ENCODE peak calls at places on chromosome 16, in six cellular contexts. E, W, B, D, R and G are unnamed samples.

GRCh38 chr16:1776672-1776955 is 3.7 kb upstream of the MRPS34 start:
- DNase-seq in E (peak), W (no peak), B (no peak), D (no peak), R (no peak), G (no peak)

GRCh38 chr16:75860654-75861053 is 134.4 kb upstream of the CPHXL start:
- DNase-seq in E (no peak), W (no peak), B (no peak), D (no peak), R (peak), G (no peak)

GRCh38 chr16:81005644-81006471 is 827 bp downstream of the CMC2 start:
- DNase-seq in E (peak), W (no peak), B (peak), D (peak), R (peak), G (no peak)

GRCh38 chr16:9092963-9093477 is 1.6 kb downstream of the HAPSTR1 start:
- DNase-seq in E (peak), W (peak), B (peak), D (no peak), R (peak), G (no peak)

GRCh38 chr16:15971435-15971805 is 22.0 kb downstream of the ABCC1 start:
- DNase-seq in E (no peak), W (no peak), B (no peak), D (no peak), R (no peak), G (no peak)

GRCh38 chr16:19410435-19411153 is 7.1 kb upstream of the TMC5 start:
- DNase-seq in E (peak), W (peak), B (no peak), D (no peak), R (peak), G (no peak)

GRCh38 chr16:49756971-49757743 is 98.8 kb downstream of the ZNF423 start:
- DNase-seq in E (no peak), W (no peak), B (no peak), D (peak), R (peak), G (no peak)

GRCh38 chr16:3488801-3489200 is 6.5 kb downstream of the C16orf90 start:
- DNase-seq in E (no peak), W (no peak), B (no peak), D (no peak), R (no peak), G (no peak)

GRCh38 chr16:87457051-87457611 is 35.7 kb downstream of the ZCCHC14 start:
- DNase-seq in E (no peak), W (no peak), B (no peak), D (peak), R (peak), G (peak)

GRCh38 chr16:79050063-79050462 is 550.5 kb downstream of the MAF start:
- DNase-seq in E (no peak), W (peak), B (no peak), D (no peak), R (no peak), G (no peak)

GRCh38 chr16:46428108-46429061 is 192.8 kb downstream of the SHCBP1 start:
- DNase-seq in E (no peak), W (no peak), B (no peak), D (no peak), R (no peak), G (no peak)

GRCh38 chr16:1691956-1692355 is 13.9 kb downstream of the JPT2 start:
- DNase-seq in E (no peak), W (no peak), B (no peak), D (peak), R (no peak), G (no peak)

GRCh38 chr16:74679983-74680382 is 13.3 kb upstream of the RFWD3 start:
- DNase-seq in E (no peak), W (no peak), B (no peak), D (no peak), R (no peak), G (no peak)

GRCh38 chr16:78297066-78297666 is 197.7 kb downstream of the WWOX start:
- DNase-seq in E (no peak), W (no peak), B (no peak), D (no peak), R (peak), G (no peak)

GRCh38 chr16:50354082-50354481 is 14.7 kb downstream of the BRD7 start:
- DNase-seq in E (no peak), W (no peak), B (no peak), D (no peak), R (no peak), G (no peak)

GRCh38 chr16:23949630-23950290 is 114.0 kb downstream of the PRKCB start:
- DNase-seq in E (peak), W (no peak), B (no peak), D (no peak), R (no peak), G (no peak)

GRCh38 chr16:25126820-25127232 is 15.3 kb downstream of the LCMT1 start:
- DNase-seq in E (peak), W (no peak), B (no peak), D (peak), R (peak), G (no peak)

GRCh38 chr16:3924763-3925162 is 44.2 kb upstream of the CREBBP start:
- DNase-seq in E (no peak), W (no peak), B (no peak), D (no peak), R (no peak), G (no peak)

GRCh38 chr16:4750896-4751295 is 16.1 kb downstream of the ZNF500 start:
- DNase-seq in E (no peak), W (no peak), B (no peak), D (no peak), R (no peak), G (no peak)

GRCh38 chr16:66899945-66900688 is 18.6 kb downstream of the CDH16 start:
- DNase-seq in E (peak), W (no peak), B (peak), D (peak), R (peak), G (peak)

GRCh38 chr16:46974352-46974751 is 878 bp upstream of the DNAJA2 start:
- DNase-seq in E (no peak), W (no peak), B (no peak), D (no peak), R (no peak), G (no peak)

GRCh38 chr16:89949121-89949742 is 677 bp downstream of the DEF8 start:
- DNase-seq in E (no peak), W (no peak), B (no peak), D (no peak), R (no peak), G (no peak)

GRCh38 chr16:12749076-12749475 is 54.6 kb downstream of the CPPED1 start:
- DNase-seq in E (no peak), W (no peak), B (no peak), D (no peak), R (no peak), G (no peak)

GRCh38 chr16:1538804-1539520 is 5.5 kb downstream of the TMEM204 start:
- DNase-seq in E (no peak), W (no peak), B (no peak), D (no peak), R (no peak), G (no peak)

GRCh38 chr16:50908468-50908867 is 166.6 kb downstream of the CYLD start:
- DNase-seq in E (no peak), W (no peak), B (no peak), D (no peak), R (no peak), G (no peak)

GRCh38 chr16:57724541-57724940 is 11.0 kb upstream of the KATNB1 start:
- DNase-seq in E (no peak), W (no peak), B (no peak), D (no peak), R (no peak), G (no peak)

GRCh38 chr16:57722651-57723050 is 12.9 kb upstream of the KATNB1 start:
- DNase-seq in E (no peak), W (no peak), B (no peak), D (no peak), R (no peak), G (no peak)

GRCh38 chr16:57721765-57722499 is 13.6 kb upstream of the KATNB1 start:
- DNase-seq in E (no peak), W (no peak), B (no peak), D (no peak), R (no peak), G (no peak)

GRCh38 chr16:57721356-57721755 is 14.2 kb upstream of the KATNB1 start:
- DNase-seq in E (no peak), W (no peak), B (no peak), D (no peak), R (no peak), G (no peak)

DNA sequence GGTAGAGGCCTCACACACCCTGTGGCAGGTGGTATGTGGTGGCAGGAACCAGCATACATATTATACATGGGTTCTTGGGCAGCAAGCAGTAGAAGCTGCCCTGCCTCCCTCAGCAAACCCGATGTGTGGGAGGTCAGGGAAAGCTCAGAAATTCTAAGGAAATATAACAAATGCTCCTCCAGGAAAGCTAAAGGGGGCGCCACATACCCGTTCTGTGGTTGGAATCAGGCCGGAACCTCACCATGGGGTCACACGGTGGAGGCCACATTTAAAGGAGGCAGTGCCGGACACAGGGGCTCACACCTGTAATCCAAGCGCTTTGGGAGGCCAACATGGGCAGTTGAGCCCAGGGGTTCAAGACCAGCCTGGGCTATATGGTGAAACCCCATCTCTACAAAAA is 12.4 kb upstream of the KATNB1 start:
- DNase-seq in E (no peak), W (no peak), B (no peak), D (peak), R (no peak), G (no peak)
- H3K4me3 ChIP-seq in E (no peak), W (no peak), B (no peak), D (no peak), R (no peak), G (no peak)

DNA sequence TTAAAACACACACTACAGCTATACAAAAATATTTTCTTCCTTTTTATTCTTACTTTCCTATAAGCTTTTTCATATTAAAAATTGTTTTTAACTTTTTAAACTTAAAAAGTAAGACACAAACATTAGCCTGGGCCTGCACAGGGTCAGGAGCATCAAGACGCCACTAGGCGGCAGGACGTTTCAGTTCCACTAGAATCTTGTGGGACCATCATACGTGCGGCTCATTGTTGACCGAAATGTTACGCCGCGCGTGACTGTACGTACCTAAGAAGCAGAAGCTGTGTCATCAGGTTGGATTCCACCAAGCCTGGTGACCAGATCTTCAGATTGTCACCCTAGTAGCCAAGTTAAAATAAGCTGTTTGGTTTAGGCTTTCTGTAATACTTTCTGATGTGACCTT is 47.1 kb downstream of the USP10 start:
- DNase-seq in E (no peak), W (no peak), B (no peak), D (no peak), R (no peak), G (no peak)
- TF ChIP-seq CTCF in E (no peak), W (no peak), B (no peak), D (peak), R (peak), G (peak)

GRCh38 chr16:21116148-21116693 is 34.4 kb downstream of the DNAH3 start:
- DNase-seq in E (no peak), W (no peak), B (no peak), D (peak), R (no peak), G (no peak)
- H3K4me3 ChIP-seq in E (peak), W (no peak), B (no peak), D (no peak), R (no peak), G (no peak)

DNA sequence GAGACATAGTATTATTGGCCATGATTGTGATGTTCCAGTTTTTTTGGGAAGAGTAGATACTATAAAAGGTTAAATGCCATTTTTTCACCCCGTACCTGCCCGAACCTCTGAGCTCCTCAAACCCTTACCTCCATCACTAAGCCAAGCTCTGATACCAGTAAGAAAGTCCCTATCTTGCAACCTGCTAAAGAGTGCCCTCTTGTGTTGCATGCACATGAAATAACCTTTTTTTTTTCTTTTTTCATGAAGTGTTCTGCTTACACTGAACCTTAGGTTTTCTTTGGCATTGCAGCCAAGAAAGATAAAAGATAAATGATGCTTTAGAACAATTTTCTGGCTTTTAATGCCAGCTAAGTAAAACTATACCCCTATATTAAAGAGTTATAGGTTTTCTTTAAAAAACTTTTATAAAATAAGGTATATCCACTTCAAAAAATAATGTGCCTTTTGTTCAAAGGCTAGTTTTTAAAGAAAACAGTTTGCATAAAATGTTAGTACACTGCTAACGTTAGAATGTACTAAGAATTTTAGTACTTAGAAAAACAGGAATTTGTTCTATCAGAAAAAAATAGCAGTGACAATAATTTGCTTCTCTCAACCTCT is 295.3 kb upstream of the PMFBP1 start:
- DNase-seq in E (no peak), W (no peak), B (no peak), D (peak), R (peak), G (no peak)
- TF ChIP-seq CTCF in E (peak), W (peak), B (no peak), D (peak), R (peak), G (peak)

DNA sequence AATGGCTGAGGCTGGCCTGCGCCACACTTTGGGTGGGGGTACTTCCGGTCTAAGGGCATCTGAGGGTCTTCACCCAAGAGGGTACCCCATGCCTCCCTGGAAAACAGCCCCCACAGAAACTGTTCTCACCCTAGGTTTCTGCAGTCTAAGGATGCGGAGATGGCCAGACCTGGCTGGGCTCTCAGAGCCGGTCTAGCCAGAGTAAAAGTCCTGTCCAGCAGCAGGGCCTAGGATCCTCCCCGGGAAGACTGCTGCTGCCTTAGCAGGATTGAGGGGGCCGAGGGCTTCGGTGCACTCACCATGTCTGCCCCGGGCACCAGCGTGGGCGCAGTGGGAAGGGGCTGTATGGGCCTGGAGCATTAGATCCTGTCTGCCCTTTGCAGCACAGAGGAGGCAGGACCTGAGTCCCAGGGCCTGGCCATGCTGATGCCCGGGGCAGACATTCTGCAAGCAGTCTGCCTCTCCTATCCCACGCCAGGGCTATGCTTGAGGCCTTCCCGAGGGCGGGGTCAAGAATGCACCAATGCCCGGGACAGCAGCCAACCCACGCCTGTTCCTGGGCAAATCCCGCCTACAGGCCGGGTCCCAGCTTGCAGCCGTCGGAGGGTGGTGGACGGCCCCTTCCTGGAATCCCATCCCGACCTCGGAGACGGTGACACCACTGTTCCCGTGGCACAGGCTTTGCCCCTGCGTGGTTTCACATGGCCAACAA is 54.7 kb downstream of the CBFA2T3 start:
- DNase-seq in E (peak), W (peak), B (no peak), D (peak), R (no peak), G (no peak)
- H3K4me3 ChIP-seq in E (no peak), W (no peak), B (no peak), D (no peak), R (no peak), G (no peak)

DNA sequence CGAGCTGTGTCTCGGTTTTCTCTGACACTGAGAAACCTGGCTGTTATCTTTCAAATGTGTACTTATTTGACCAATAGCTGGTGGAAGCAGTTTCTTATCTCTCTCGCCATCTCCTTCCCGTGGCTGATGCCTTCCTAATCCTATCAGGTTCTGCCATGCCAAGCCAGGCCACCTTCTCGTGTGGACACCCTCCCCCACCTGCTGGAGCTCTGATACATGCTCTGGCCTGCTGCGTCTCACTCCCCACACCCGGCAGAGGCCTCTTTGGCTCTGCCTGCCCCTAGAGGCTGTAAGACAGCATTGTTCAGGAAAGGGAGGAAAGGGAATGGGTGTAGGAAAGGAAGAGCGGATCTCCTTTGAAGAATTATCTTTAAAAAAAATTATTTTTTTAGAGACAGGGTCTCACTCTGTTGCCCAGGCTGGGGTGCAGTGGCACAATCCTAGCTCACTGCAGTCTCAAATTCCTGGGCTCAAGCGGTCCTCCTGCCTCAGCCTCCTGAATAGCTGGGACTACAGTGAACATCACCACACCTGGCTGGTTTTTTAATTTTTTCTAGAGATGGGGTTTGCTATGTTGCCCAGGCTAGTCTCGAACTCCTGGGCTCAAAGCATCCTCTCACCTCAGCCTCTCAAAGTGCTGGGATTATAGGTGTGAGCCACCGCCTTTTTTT is 7.5 kb upstream of the ARMC5 start:
- DNase-seq in E (no peak), W (peak), B (peak), D (peak), R (peak), G (no peak)
- TF ChIP-seq CTCF in E (peak), W (peak), B (peak), D (peak), R (peak), G (peak)